ENCODE peak calls at places on chromosomes 13 and 19, in five cellular contexts. U, T, Z, O and W are unnamed samples.

GRCh38 chr19:28235606-28236125 is 977.3 kb downstream of the UQCRFS1 start:
- DNase-seq in U (no peak), T (no peak), Z (no peak), O (no peak), W (no peak)

GRCh38 chr19:36151144-36152051 is 849 bp downstream of the COX7A1 start:
- DNase-seq in U (no peak), T (no peak), Z (no peak), O (no peak), W (no peak)

GRCh38 chr19:31314849-31315620 is 34.2 kb downstream of the TSHZ3 start:
- DNase-seq in U (no peak), T (no peak), Z (no peak), O (no peak), W (no peak)

GRCh38 chr13:31236211-31236786 is 36.5 kb downstream of the B3GLCT start:
- DNase-seq in U (peak; percentile 13), T (no peak), Z (no peak), O (peak; percentile 31), W (no peak)

GRCh38 chr19:37955986-37956385 is 49.0 kb downstream of the SIPA1L3 start:
- DNase-seq in U (no peak), T (no peak), Z (no peak), O (no peak), W (no peak)

GRCh38 chr13:30676672-30677071 is 58.7 kb upstream of the ALOX5AP start:
- DNase-seq in U (no peak), T (no peak), Z (no peak), O (peak; percentile 26), W (no peak)

GRCh38 chr19:11479470-11480080 is 1.3 kb downstream of the ELAVL3 start:
- DNase-seq in U (peak; percentile 99), T (peak; percentile 97), Z (no peak), O (peak; percentile 41), W (no peak)

GRCh38 chr19:35140898-35141626 is 2.0 kb upstream of the FXYD7 start:
- DNase-seq in U (peak; percentile 100), T (peak; percentile 98), Z (peak; percentile 100), O (peak; percentile 38), W (no peak)

GRCh38 chr19:40524655-40525054 is 52.0 kb upstream of the SHKBP1 start:
- DNase-seq in U (no peak), T (no peak), Z (no peak), O (no peak), W (no peak)

GRCh38 chr19:19106061-19106551 is 32.2 kb downstream of the TMEM161A start:
- DNase-seq in U (no peak), T (peak; percentile 79), Z (no peak), O (no peak), W (no peak)

GRCh38 chr19:9523885-9524474 is 14.5 kb downstream of the ZNF426 start:
- DNase-seq in U (no peak), T (no peak), Z (no peak), O (no peak), W (no peak)

GRCh38 chr19:18097217-18097992 is at the start of gene MAST3:
- DNase-seq in U (peak; percentile 99), T (peak; percentile 93), Z (peak; percentile 71), O (peak; percentile 70), W (peak; percentile 64)

GRCh38 chr19:18096258-18096657 is 1.3 kb upstream of the MAST3 start:
- DNase-seq in U (no peak), T (no peak), Z (no peak), O (no peak), W (no peak)

GRCh38 chr19:18090545-18091216 is 3.9 kb upstream of the IL12RB1 start:
- DNase-seq in U (peak; percentile 46), T (no peak), Z (no peak), O (no peak), W (no peak)

GRCh38 chr19:18091217-18091608 is 4.5 kb upstream of the IL12RB1 start:
- DNase-seq in U (peak; percentile 53), T (no peak), Z (no peak), O (no peak), W (peak; percentile 66)

DNA sequence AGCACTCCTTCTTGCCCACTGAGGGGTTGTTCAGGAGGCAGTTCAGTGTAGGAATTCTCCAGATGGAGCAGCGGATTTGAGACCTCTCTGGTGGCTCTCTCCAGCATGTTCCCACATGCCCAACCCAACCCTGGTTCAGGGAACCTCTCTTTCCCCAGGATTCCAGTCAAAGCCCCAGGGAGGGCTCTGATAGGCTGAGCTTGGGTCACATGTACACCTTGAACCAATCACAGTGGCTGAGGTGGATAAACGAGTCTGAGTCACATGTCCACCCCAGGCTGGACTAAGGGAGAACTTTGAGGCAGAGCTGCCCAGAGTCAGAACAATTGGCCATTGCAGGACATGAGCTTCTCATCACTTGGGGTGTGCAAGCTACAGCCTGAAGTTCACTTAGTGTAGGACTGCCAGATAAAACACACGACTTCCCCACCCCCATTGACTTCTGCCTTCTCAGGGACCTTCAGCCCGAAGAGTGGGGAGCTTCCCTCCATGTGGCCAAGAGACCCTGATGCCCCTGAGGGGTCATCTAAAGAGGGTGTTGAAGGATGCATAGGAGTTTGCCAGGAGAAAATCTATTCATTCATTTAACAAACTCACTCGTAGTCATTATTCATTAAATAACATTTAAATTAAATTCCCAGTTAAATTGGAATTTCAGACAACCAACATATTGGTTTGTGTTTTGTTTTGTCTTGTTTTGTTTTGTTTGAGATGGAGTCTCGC is 4.0 kb upstream of the MAST3 start:
- DNase-seq in U (peak; percentile 89), T (no peak), Z (peak; percentile 52), O (peak; percentile 47), W (no peak)
- TF ChIP-seq HDAC2 in U (no peak), T (no peak), Z (no peak), O (no peak), W (no peak)

DNA sequence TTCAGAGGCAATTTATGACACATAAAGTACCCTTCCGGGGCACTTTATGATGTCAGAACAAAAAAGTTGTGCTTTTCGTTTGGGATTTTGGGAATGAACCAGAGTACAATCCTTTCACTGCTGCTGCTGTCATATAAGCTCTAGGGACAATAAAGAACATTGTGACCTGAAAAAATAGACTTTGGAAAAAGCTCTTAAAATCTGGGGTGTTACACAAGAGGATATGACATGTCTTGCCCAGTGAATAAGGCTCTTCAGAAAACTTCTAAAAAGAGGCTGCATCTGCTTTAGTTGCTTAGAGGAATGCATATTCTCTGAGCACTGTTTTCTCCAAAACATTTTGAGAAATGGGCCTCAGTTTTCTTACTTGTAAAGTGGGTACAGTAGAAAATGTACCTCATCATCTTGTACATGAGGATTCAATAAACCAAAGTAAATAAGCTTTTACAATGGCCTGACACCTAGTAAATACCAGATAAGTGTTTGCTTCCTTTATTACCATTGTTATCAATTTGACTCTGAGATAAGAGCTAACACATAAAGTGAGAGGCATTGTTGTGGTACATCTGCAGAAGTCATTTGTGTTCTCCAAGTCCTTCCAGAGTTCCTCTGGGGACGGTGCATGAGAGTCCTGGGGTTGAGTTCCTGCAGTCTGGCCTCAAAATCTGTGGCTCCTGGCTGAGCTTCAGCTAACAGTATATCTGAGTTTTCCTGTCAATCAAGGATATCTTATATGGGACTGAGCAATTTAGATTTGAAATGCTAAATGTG is 67.4 kb upstream of the EDNRB start:
- DNase-seq in U (no peak), T (no peak), Z (no peak), O (no peak), W (no peak)
- TF ChIP-seq HDAC2 in U (no peak), T (no peak), Z (no peak), O (no peak), W (no peak)

GRCh38 chr19:57599377-57599760 is 316 bp upstream of the ZNF530 start:
- DNase-seq in U (no peak), T (no peak), Z (no peak), O (no peak), W (peak; percentile 15)

DNA sequence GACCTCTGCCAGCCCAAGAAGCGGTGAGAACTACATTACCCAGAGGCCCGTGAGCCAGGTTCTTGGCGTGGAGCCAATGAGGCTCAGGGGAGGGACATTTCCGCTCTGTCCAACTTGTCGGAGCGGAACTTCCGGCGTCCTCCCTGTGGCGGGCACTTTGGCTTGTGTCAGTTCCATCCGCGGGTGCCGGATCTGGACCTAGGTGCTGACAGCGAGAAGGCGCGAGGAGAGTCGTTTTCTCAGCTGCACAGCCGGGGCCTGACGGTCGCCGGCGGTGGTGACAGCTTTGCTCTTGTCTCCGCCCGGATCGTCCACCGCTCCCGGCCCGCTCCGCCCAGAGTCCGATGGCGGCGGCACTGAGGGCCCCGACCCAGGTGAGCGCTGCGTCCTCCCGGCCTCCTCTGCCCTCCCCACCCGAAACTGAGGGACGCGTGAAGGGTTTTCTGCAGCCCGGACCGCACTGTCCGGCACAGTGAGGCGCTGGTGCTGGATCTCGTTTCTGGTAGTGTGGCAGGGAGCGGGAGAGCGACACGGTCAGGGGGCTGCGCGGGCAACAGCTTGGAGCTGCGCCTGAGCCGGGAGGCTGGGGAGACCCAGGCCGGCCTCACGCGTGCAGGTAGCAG is at the start of gene ZNF530:
- DNase-seq in U (peak; percentile 93), T (peak; percentile 87), Z (peak; percentile 93), O (peak; percentile 91), W (peak; percentile 55)
- TF ChIP-seq HDAC2 in U (no peak), T (peak; percentile 95), Z (no peak), O (peak; percentile 83), W (no peak)

GRCh38 chr19:54178581-54179261 is 5.8 kb upstream of the TMC4 start:
- DNase-seq in U (no peak), T (peak; percentile 87), Z (no peak), O (no peak), W (no peak)

GRCh38 chr19:54179262-54179587 is 6.3 kb upstream of the TMC4 start:
- DNase-seq in U (no peak), T (no peak), Z (no peak), O (no peak), W (no peak)

GRCh38 chr19:54183431-54183830 is 5.9 kb downstream of the MBOAT7 start:
- DNase-seq in U (no peak), T (no peak), Z (no peak), O (no peak), W (no peak)

GRCh38 chr19:54180691-54181091 is 7.7 kb upstream of the TMC4 start:
- DNase-seq in U (no peak), T (no peak), Z (no peak), O (no peak), W (no peak)

DNA sequence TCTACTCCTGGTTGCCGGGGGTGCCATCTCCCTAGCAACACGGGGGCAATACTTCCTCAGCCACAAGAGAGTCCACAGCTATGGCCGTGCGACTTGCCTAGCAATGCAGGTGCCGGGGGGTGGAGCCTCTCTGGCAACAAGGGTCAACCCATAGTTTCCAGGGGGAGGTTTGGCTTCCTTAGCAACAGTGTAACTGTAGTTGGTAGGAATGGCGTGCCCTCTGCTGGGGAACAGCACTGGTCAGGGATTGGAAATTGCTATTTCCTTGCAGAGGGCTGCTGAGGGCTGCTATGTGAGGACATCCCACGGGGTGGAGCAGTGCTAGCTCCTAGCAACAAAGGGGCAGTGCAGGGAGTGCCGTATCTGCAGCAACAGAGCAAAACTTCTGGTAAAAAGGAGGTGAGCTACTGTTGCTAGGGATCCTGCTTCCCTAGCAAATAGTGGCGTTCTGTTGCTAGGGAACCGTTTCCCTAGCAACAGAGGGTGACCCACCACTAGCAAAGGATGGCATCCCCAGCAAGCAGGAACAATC is 7.0 kb upstream of the TMC4 start:
- DNase-seq in U (no peak), T (peak; percentile 87), Z (no peak), O (peak; percentile 62), W (no peak)
- TF ChIP-seq HDAC2 in U (no peak), T (no peak), Z (no peak), O (no peak), W (no peak)

GRCh38 chr19:15776264-15776663 is 11.2 kb upstream of the OR10H5 start:
- DNase-seq in U (no peak), T (no peak), Z (no peak), O (no peak), W (no peak)
- TF ChIP-seq HDAC2 in U (no peak), T (no peak), Z (no peak), O (no peak), W (no peak)